ENCODE peak calls at places on chromosomes 5 and 9, in four cellular contexts. H is body of pancreas, S is heart right ventricle, T is IMR-90. J is an unnamed sample.

GRCh38 chr9:113635586-113635985 is 172.1 kb downstream of the RGS3 start:
- DNase-seq in H (no peak), S (no peak), T (no peak), J (no peak)

GRCh38 chr5:147565524-147565923 is 55.7 kb upstream of the DPYSL3 start:
- DNase-seq in H (no peak), S (no peak), T (peak; percentile 81), J (no peak)

GRCh38 chr5:139051392-139051791 is 146.8 kb downstream of the SIL1 start:
- DNase-seq in H (no peak), S (no peak), T (no peak), J (no peak)

GRCh38 chr5:6759401-6759800 is 46.2 kb downstream of the TENT4A start:
- DNase-seq in H (no peak), S (no peak), T (no peak), J (no peak)

GRCh38 chr5:88398316-88398715 is 129.7 kb upstream of the TMEM161B start:
- DNase-seq in H (no peak), S (no peak), T (no peak), J (no peak)

GRCh38 chr5:132238901-132239500 is 11.3 kb upstream of the P4HA2 start:
- DNase-seq in H (no peak), S (no peak), T (no peak), J (no peak)

GRCh38 chr9:70406446-70406862 is 8.0 kb downstream of the KLF9 start:
- DNase-seq in H (no peak), S (no peak), T (peak; percentile 62), J (no peak)

GRCh38 chr9:5493597-5494511 is 16.5 kb upstream of the PDCD1LG2 start:
- DNase-seq in H (peak; percentile 62), S (no peak), T (peak; percentile 92), J (no peak)

DNA sequence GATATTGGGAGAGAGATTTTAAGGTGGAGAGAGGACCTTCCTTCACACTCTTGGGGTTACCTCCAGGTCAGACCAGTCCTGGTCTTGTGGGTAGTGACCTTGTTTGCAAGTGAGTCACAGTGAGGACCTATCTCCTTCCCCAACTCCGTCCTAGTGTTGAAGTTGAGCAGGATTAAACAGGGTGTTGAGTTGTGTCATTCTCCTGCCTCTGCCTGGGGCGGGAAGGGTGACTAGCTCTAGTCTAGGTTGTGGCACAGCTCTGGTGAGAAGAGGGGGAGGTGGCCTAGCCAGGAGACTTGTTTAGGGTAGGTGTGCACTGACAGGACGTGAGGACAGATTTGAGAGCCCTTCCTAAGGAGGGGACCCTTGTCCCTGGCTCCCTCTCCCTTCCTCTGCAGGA is 119.6 kb upstream of the PITX1 start:
- DNase-seq in H (no peak), S (no peak), T (no peak), J (no peak)
- H3K27ac ChIP-seq in H (no peak overlapping the region), S (no peak overlapping the region), T (no peak overlapping the region), J (no peak overlapping the region)

GRCh38 chr9:89388868-89389177 is 70.5 kb downstream of the SECISBP2 start:
- DNase-seq in H (no peak), S (no peak), T (no peak), J (no peak)

GRCh38 chr9:89390068-89390555 is 71.8 kb downstream of the SECISBP2 start:
- DNase-seq in H (no peak), S (no peak), T (no peak), J (no peak)

GRCh38 chr9:89386797-89387196 is 68.5 kb downstream of the SECISBP2 start:
- DNase-seq in H (peak; percentile 87), S (peak; percentile 69), T (no peak), J (peak; percentile 92)

GRCh38 chr9:89387197-89387849 is 69.0 kb downstream of the SECISBP2 start:
- DNase-seq in H (no peak), S (no peak), T (no peak), J (no peak)

DNA sequence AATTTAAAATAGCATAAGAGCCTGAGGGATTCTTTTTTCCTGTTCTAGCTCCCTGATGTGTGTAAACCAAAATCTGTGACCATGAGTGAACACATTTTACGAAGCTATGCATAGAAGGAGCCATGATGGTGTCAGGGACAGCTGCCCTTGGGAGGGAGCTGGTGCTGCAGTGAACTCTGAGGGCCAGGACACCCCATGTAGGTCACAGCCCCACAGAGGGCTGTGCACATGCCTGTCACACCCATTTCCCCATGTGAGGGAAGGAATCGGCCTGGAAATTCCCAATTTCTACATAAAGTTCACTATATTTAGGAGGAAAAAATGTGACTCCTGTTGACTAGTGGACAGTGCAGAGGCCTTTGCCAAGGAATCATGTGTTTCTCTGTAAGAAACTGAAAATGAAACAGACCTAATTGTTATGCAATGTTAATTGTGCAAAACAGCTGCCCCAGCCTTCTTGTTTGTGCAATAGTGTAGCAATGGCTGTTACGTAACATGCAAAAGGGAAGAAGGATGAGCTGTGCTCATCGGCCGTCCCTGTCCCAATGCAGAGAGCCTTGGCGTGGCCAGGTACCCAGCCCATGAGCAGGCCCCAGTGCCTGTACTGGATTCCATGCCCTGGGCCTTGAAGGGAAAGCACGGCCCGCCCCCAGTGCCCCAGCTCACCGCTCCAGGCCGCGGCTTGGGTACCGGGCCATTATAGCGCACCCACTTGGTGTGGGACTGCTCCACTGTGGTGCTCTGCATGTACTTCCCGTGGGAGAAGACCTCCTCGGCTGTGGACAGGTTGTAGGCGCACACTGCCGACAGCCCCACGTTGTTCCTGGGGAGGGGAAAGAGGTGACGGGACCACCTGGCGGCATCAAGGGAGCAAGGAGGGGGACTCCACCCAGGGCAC is 69.9 kb downstream of the SECISBP2 start:
- DNase-seq in H (peak; percentile 72), S (peak; percentile 34), T (peak; percentile 82), J (peak; percentile 42)
- H3K27ac ChIP-seq in H (no peak overlapping the region), S (no peak overlapping the region), T (peak overlapping the region; percentile 77), J (peak overlapping the region; percentile 76)

DNA sequence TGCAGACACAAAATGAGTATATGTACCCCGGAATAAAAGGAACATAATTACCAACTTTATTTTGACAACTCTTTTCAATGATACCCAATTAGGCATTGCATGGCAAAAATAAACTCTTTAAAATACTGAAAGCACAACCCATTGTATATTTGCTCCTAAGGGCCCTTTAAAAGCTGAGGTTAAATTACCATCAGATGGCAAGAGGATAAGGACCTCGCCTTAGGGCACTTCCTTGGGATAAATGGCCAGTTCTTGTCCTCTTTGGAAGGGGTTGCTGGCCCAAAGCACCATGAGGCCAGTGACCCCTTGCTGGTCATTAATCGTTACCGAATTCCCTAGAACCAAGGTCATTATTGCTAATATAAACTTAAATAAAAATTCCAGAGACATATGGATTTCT is 46.0 kb downstream of the EBF1 start:
- DNase-seq in H (no peak), S (no peak), T (no peak), J (no peak)
- H3K27ac ChIP-seq in H (no peak overlapping the region), S (no peak overlapping the region), T (no peak overlapping the region), J (no peak overlapping the region)

DNA sequence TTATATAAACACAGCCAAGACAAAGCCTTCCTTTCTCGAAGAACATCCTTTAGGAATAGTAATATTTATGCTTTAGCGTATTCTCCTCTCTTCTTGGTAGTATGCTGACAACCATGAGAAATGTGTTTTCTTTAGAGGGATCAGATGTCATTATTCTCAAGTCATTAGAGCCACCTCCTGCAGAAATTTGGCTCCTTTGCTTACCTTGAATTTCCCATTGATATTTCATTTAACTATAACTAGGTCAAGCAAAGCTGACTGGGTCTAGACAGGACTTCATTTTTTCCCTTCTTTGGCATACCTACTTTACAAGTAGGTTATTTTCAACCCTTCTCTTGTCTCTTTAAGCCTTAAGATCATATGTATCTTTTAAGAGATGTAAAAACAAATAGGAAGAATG is 50.3 kb downstream of the SPATA31D1 start:
- DNase-seq in H (no peak), S (no peak), T (no peak), J (no peak)
- H3K27ac ChIP-seq in H (no peak overlapping the region), S (no peak overlapping the region), T (no peak overlapping the region), J (no peak overlapping the region)

GRCh38 chr5:126419102-126419501 is 4.1 kb upstream of the GRAMD2B start:
- DNase-seq in H (no peak), S (no peak), T (no peak), J (no peak)

GRCh38 chr5:126414874-126415502 is 8.2 kb upstream of the GRAMD2B start:
- DNase-seq in H (peak; percentile 48), S (no peak), T (peak; percentile 77), J (no peak)

GRCh38 chr5:126416266-126416925 is 6.8 kb upstream of the GRAMD2B start:
- DNase-seq in H (no peak), S (no peak), T (no peak), J (no peak)

GRCh38 chr5:126417178-126417577 is 6.0 kb upstream of the GRAMD2B start:
- DNase-seq in H (no peak), S (no peak), T (no peak), J (no peak)

DNA sequence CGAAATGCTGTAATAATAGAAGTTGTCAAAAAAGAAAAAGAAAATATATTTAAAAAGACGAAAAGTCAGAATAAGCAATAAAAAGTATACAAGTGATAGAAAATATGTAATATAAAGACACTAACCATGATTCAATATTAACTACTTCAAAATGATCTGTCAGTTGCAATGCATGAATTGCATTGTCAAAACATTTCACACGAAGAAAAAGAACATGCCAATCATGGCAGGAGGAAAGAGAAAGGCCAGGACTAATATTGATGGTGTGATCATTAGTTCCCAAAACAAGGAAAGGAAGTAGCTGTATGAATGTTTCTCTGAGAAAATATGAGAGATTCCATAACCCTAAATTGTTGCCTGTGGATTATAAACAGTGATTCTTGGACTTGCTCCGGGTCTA is 7.4 kb upstream of the GRAMD2B start:
- DNase-seq in H (no peak), S (no peak), T (no peak), J (no peak)
- H3K27ac ChIP-seq in H (no peak overlapping the region), S (peak overlapping the region; percentile 63), T (no peak overlapping the region), J (peak overlapping the region; percentile 76)

DNA sequence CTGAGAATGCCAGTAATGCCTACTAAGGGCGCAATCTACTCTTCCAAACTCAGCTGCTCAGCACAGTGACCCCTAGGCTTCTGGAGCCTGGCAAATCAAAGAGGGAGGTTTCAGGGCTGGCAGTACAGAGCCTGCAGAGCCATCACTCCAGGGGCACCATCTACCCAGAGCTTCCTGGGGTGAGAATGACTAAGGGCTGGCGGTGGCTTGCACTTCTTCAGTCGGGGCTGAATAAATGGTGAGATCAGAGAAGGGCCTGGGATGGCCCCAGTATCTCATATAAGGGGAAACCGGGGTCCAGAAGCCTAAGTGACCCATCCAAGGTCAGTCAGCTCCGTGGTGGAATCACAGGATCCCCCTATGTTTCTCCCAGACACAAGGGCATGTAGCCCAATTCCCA is 5.3 kb downstream of the SH3PXD2B start:
- DNase-seq in H (no peak), S (no peak), T (no peak), J (no peak)
- H3K27ac ChIP-seq in H (no peak overlapping the region), S (no peak overlapping the region), T (no peak overlapping the region), J (peak overlapping the region; percentile 94)

GRCh38 chr9:33752130-33752637 is 43.2 kb upstream of the PRSS3 start:
- DNase-seq in H (no peak), S (no peak), T (no peak), J (no peak)

GRCh38 chr9:33750839-33751339 is 44.5 kb upstream of the PRSS3 start:
- DNase-seq in H (no peak), S (no peak), T (no peak), J (no peak)

GRCh38 chr9:33751536-33752129 is 43.7 kb upstream of the PRSS3 start:
- DNase-seq in H (no peak), S (no peak), T (no peak), J (no peak)

GRCh38 chr9:33748633-33749304 is 46.6 kb upstream of the PRSS3 start:
- DNase-seq in H (no peak), S (no peak), T (no peak), J (no peak)

GRCh38 chr9:33750307-33750838 is 45.0 kb upstream of the PRSS3 start:
- DNase-seq in H (no peak), S (peak; percentile 30), T (peak; percentile 15), J (peak; percentile 41)
- H3K27ac ChIP-seq in H (no peak overlapping the region), S (no peak overlapping the region), T (no peak overlapping the region), J (peak overlapping the region; percentile 28)